ENCODE peak calls at places on chromosome 12, in seven cellular contexts. One of them, this sample, is unnamed.

GRCh38 chr12:124509676-124510300 is 57.6 kb downstream of the NCOR2 start:
- DNase-seq in esophagus squamous epithelium: no peak
- DNase-seq in small intestine: no peak
- DNase-seq in aorta: peak; percentile 80
- DNase-seq in mesendoderm: peak; percentile 68
- DNase-seq in neural progenitor cell: peak; percentile 58
- DNase-seq in breast epithelium: peak; percentile 91
- DNase-seq in this sample: no peak

GRCh38 chr12:9347328-9348127 is 139.3 kb upstream of the PZP start:
- DNase-seq in aorta: no peak
- DNase-seq in neural progenitor cell: no peak
- DNase-seq in esophagus squamous epithelium: no peak
- DNase-seq in breast epithelium: no peak
- DNase-seq in small intestine: no peak
- DNase-seq in mesendoderm: no peak
- DNase-seq in this sample: no peak

GRCh38 chr12:46209914-46210834 is 58.7 kb downstream of the SLC38A1 start:
- DNase-seq in esophagus squamous epithelium: no peak
- DNase-seq in aorta: no peak
- DNase-seq in breast epithelium: peak; percentile 87
- DNase-seq in mesendoderm: peak; percentile 39
- DNase-seq in small intestine: peak; percentile 18
- DNase-seq in neural progenitor cell: no peak
- DNase-seq in this sample: no peak

GRCh38 chr12:46409342-46409741 is 36.8 kb upstream of the SLC38A2 start:
- DNase-seq in aorta: no peak
- DNase-seq in small intestine: no peak
- DNase-seq in neural progenitor cell: no peak
- DNase-seq in mesendoderm: no peak
- DNase-seq in esophagus squamous epithelium: no peak
- DNase-seq in breast epithelium: no peak
- DNase-seq in this sample: no peak

GRCh38 chr12:108861878-108862587 is 4.7 kb upstream of the SSH1 start:
- DNase-seq in mesendoderm: no peak
- DNase-seq in neural progenitor cell: no peak
- DNase-seq in breast epithelium: no peak
- DNase-seq in aorta: no peak
- DNase-seq in esophagus squamous epithelium: no peak
- DNase-seq in small intestine: peak; percentile 40
- DNase-seq in this sample: peak; percentile 73

GRCh38 chr12:127401005-127401404 is 866.0 kb upstream of the TMEM132C start:
- DNase-seq in breast epithelium: no peak
- DNase-seq in small intestine: no peak
- DNase-seq in mesendoderm: no peak
- DNase-seq in esophagus squamous epithelium: no peak
- DNase-seq in neural progenitor cell: no peak
- DNase-seq in aorta: no peak
- DNase-seq in this sample: no peak

GRCh38 chr12:43884683-43885410 is 49.0 kb downstream of the TMEM117 start:
- DNase-seq in small intestine: no peak
- DNase-seq in mesendoderm: no peak
- DNase-seq in breast epithelium: peak; percentile 60
- DNase-seq in aorta: no peak
- DNase-seq in neural progenitor cell: peak; percentile 3
- DNase-seq in esophagus squamous epithelium: no peak
- DNase-seq in this sample: no peak

GRCh38 chr12:29735604-29736003 is 48.1 kb downstream of the TMTC1 start:
- DNase-seq in esophagus squamous epithelium: no peak
- DNase-seq in mesendoderm: no peak
- DNase-seq in breast epithelium: no peak
- DNase-seq in aorta: no peak
- DNase-seq in small intestine: no peak
- DNase-seq in neural progenitor cell: no peak
- DNase-seq in this sample: no peak

GRCh38 chr12:126389215-126389841 is 1324.1 kb downstream of the AACS start:
- DNase-seq in small intestine: no peak
- DNase-seq in esophagus squamous epithelium: no peak
- DNase-seq in neural progenitor cell: no peak
- DNase-seq in mesendoderm: no peak
- DNase-seq in breast epithelium: no peak
- DNase-seq in aorta: no peak
- DNase-seq in this sample: no peak

GRCh38 chr12:132812631-132813305 is 15.9 kb downstream of the GOLGA3 start:
- DNase-seq in esophagus squamous epithelium: no peak
- DNase-seq in small intestine: peak; percentile 24
- DNase-seq in breast epithelium: no peak
- DNase-seq in neural progenitor cell: no peak
- DNase-seq in aorta: no peak
- DNase-seq in mesendoderm: no peak
- DNase-seq in this sample: no peak

GRCh38 chr12:53231859-53232640 is at the start of gene RARG:
- DNase-seq in small intestine: no peak
- DNase-seq in mesendoderm: peak; percentile 64
- DNase-seq in aorta: peak; percentile 92
- DNase-seq in esophagus squamous epithelium: no peak
- DNase-seq in neural progenitor cell: peak; percentile 72
- DNase-seq in breast epithelium: peak; percentile 83
- DNase-seq in this sample: no peak

GRCh38 chr12:53427905-53428594 is 4.4 kb downstream of the AMHR2 start:
- DNase-seq in small intestine: peak; percentile 54
- DNase-seq in esophagus squamous epithelium: no peak
- DNase-seq in breast epithelium: no peak
- DNase-seq in mesendoderm: no peak
- DNase-seq in aorta: no peak
- DNase-seq in neural progenitor cell: no peak
- DNase-seq in this sample: no peak

GRCh38 chr12:111570090-111570961 is 28.8 kb downstream of the ATXN2 start:
- DNase-seq in breast epithelium: no peak
- DNase-seq in small intestine: peak; percentile 37
- DNase-seq in aorta: no peak
- DNase-seq in esophagus squamous epithelium: no peak
- DNase-seq in neural progenitor cell: no peak
- DNase-seq in mesendoderm: peak; percentile 72
- DNase-seq in this sample: no peak

GRCh38 chr12:89352242-89352491 is 134 bp downstream of the DUSP6 start:
- DNase-seq in esophagus squamous epithelium: no peak
- DNase-seq in mesendoderm: no peak
- DNase-seq in neural progenitor cell: no peak
- DNase-seq in aorta: no peak
- DNase-seq in breast epithelium: no peak
- DNase-seq in small intestine: no peak
- DNase-seq in this sample: no peak

GRCh38 chr12:129049917-129050316 is 196.6 kb downstream of the GLT1D1 start:
- DNase-seq in breast epithelium: no peak
- DNase-seq in neural progenitor cell: peak; percentile 89
- DNase-seq in aorta: no peak
- DNase-seq in esophagus squamous epithelium: no peak
- DNase-seq in mesendoderm: peak; percentile 82
- DNase-seq in small intestine: peak; percentile 5
- DNase-seq in this sample: peak; percentile 12

GRCh38 chr12:1848741-1849140 is 28.4 kb downstream of the LRTM2 start:
- DNase-seq in mesendoderm: no peak
- DNase-seq in small intestine: no peak
- DNase-seq in esophagus squamous epithelium: no peak
- DNase-seq in neural progenitor cell: no peak
- DNase-seq in breast epithelium: no peak
- DNase-seq in aorta: no peak
- DNase-seq in this sample: no peak

GRCh38 chr12:71170456-71170855 is 12.7 kb upstream of the TSPAN8 start:
- DNase-seq in mesendoderm: no peak
- DNase-seq in small intestine: no peak
- DNase-seq in aorta: no peak
- DNase-seq in neural progenitor cell: no peak
- DNase-seq in esophagus squamous epithelium: no peak
- DNase-seq in breast epithelium: no peak
- DNase-seq in this sample: no peak

GRCh38 chr12:18819471-18819870 is 81.6 kb downstream of the CAPZA3 start:
- DNase-seq in neural progenitor cell: no peak
- DNase-seq in mesendoderm: no peak
- DNase-seq in small intestine: no peak
- DNase-seq in breast epithelium: no peak
- DNase-seq in aorta: no peak
- DNase-seq in esophagus squamous epithelium: no peak
- DNase-seq in this sample: no peak

GRCh38 chr12:24373004-24373403 is 423.5 kb upstream of the SOX5 start:
- DNase-seq in small intestine: no peak
- DNase-seq in neural progenitor cell: no peak
- DNase-seq in breast epithelium: no peak
- DNase-seq in esophagus squamous epithelium: no peak
- DNase-seq in mesendoderm: no peak
- DNase-seq in aorta: no peak
- DNase-seq in this sample: no peak

GRCh38 chr12:68482014-68482413 is 128.7 kb upstream of the RAP1B start:
- DNase-seq in small intestine: no peak
- DNase-seq in aorta: no peak
- DNase-seq in neural progenitor cell: no peak
- DNase-seq in breast epithelium: no peak
- DNase-seq in mesendoderm: no peak
- DNase-seq in esophagus squamous epithelium: no peak
- DNase-seq in this sample: no peak

GRCh38 chr12:64669270-64669842 is 59.1 kb downstream of the RASSF3 start:
- DNase-seq in small intestine: peak; percentile 63
- DNase-seq in mesendoderm: no peak
- DNase-seq in aorta: peak; percentile 85
- DNase-seq in esophagus squamous epithelium: no peak
- DNase-seq in neural progenitor cell: no peak
- DNase-seq in breast epithelium: no peak
- DNase-seq in this sample: peak; percentile 51

GRCh38 chr12:91400249-91400648 is 217.6 kb upstream of the DCN start:
- DNase-seq in esophagus squamous epithelium: no peak
- DNase-seq in small intestine: no peak
- DNase-seq in aorta: no peak
- DNase-seq in mesendoderm: peak; percentile 86
- DNase-seq in neural progenitor cell: no peak
- DNase-seq in breast epithelium: no peak
- DNase-seq in this sample: no peak

GRCh38 chr12:91395628-91396027 is 213.0 kb upstream of the DCN start:
- DNase-seq in neural progenitor cell: no peak
- DNase-seq in aorta: no peak
- DNase-seq in small intestine: peak; percentile 71
- DNase-seq in breast epithelium: no peak
- DNase-seq in mesendoderm: no peak
- DNase-seq in esophagus squamous epithelium: no peak
- DNase-seq in this sample: no peak

GRCh38 chr12:91397866-91398532 is 215.4 kb upstream of the DCN start:
- DNase-seq in aorta: no peak
- DNase-seq in small intestine: no peak
- DNase-seq in neural progenitor cell: no peak
- DNase-seq in esophagus squamous epithelium: no peak
- DNase-seq in mesendoderm: no peak
- DNase-seq in breast epithelium: no peak
- DNase-seq in this sample: no peak

GRCh38 chr12:91394903-91395302 is 212.3 kb upstream of the DCN start:
- DNase-seq in mesendoderm: no peak
- DNase-seq in aorta: no peak
- DNase-seq in breast epithelium: no peak
- DNase-seq in neural progenitor cell: no peak
- DNase-seq in esophagus squamous epithelium: no peak
- DNase-seq in small intestine: peak; percentile 76
- DNase-seq in this sample: no peak

DNA sequence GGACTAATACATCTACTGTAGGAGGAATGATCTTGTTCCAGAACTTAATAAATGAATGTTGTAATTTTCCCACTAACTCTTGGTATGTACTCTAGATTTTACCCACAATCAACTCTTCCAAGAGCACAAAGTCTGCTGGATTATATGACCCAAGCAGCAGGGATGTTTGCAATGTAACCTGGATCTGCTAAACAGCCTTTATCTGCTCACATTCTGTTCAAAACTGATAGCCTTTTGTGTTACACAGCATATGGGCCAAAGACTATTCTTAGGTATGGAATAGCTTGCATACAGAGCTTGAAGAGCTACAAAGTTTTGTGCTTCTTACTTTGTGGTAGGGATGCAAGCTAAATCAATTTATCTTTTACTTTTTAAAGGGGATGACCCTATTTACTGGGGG is 213.7 kb upstream of the DCN start:
- DNase-seq in esophagus squamous epithelium: no peak
- DNase-seq in small intestine: peak; percentile 83
- DNase-seq in breast epithelium: no peak
- DNase-seq in neural progenitor cell: no peak
- DNase-seq in aorta: no peak
- DNase-seq in mesendoderm: no peak
- DNase-seq in this sample: no peak
- H3K4me3 ChIP-seq in esophagus squamous epithelium: no peak overlapping the region
- H3K4me3 ChIP-seq in small intestine: no peak overlapping the region
- H3K4me3 ChIP-seq in breast epithelium: no peak overlapping the region
- H3K4me3 ChIP-seq in neural progenitor cell: no peak overlapping the region
- H3K4me3 ChIP-seq in aorta: no peak overlapping the region
- H3K4me3 ChIP-seq in mesendoderm: no peak overlapping the region
- H3K4me3 ChIP-seq in this sample: no peak overlapping the region

GRCh38 chr12:14564336-14564959 is 3.2 kb downstream of the PLBD1 start:
- DNase-seq in small intestine: no peak
- DNase-seq in esophagus squamous epithelium: no peak
- DNase-seq in aorta: no peak
- DNase-seq in neural progenitor cell: no peak
- DNase-seq in mesendoderm: peak; percentile 56
- DNase-seq in breast epithelium: no peak
- DNase-seq in this sample: no peak
- H3K27ac ChIP-seq in small intestine: no peak overlapping the region
- H3K27ac ChIP-seq in esophagus squamous epithelium: peak overlapping the region; percentile 91
- H3K27ac ChIP-seq in aorta: no peak overlapping the region
- H3K27ac ChIP-seq in neural progenitor cell: no peak overlapping the region
- H3K27ac ChIP-seq in mesendoderm: no peak overlapping the region
- H3K27ac ChIP-seq in breast epithelium: no peak overlapping the region
- H3K27ac ChIP-seq in this sample: no peak overlapping the region

GRCh38 chr12:31362115-31362758 is 36.3 kb upstream of the SINHCAF start:
- DNase-seq in esophagus squamous epithelium: no peak
- DNase-seq in aorta: no peak
- DNase-seq in small intestine: peak; percentile 67
- DNase-seq in mesendoderm: peak; percentile 69
- DNase-seq in breast epithelium: no peak
- DNase-seq in neural progenitor cell: peak; percentile 72
- DNase-seq in this sample: peak; percentile 36
- H3K4me3 ChIP-seq in esophagus squamous epithelium: no peak overlapping the region
- H3K4me3 ChIP-seq in aorta: no peak overlapping the region
- H3K4me3 ChIP-seq in small intestine: peak overlapping the region; percentile 2
- H3K4me3 ChIP-seq in mesendoderm: no peak overlapping the region
- H3K4me3 ChIP-seq in breast epithelium: no peak overlapping the region
- H3K4me3 ChIP-seq in neural progenitor cell: peak overlapping the region; percentile 22
- H3K4me3 ChIP-seq in this sample: no peak overlapping the region

DNA sequence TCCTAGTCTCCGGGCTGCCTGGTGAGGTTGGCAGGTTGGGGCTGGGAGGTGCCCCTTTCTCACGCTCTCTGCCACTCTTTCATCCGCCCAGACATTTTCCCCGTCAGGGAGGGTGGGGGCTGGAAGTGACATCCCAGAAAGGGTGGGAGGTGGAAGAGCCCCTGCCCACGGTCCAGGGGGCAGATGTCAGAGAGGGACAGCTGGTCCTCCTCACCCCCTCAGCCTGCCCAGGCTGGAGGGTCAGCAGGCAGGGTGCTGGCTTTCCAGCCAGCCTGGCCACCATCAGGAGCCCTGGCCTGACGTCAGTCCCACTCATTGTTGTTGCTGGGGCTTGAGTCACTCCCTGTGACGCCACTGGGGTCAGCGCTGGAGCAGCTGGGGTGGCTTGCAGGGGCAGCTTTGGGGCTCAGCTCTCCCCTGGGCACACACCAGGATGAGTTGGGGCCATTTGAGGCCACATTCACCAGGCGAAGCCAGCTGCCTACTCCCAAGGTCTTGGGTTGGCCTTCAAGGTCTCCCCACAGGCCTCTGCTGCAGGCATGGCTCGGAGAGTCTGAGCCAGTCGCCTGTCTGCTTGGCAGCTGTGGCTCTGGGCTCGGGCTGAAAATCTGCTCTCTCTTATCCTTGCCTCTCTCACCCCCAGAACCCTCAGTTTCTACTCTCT is 5.7 kb upstream of the ATG101 start:
- DNase-seq in breast epithelium: no peak
- DNase-seq in small intestine: no peak
- DNase-seq in aorta: peak; percentile 88
- DNase-seq in esophagus squamous epithelium: no peak
- DNase-seq in neural progenitor cell: no peak
- DNase-seq in mesendoderm: no peak
- DNase-seq in this sample: no peak
- H3K27ac ChIP-seq in breast epithelium: peak overlapping the region; percentile 64
- H3K27ac ChIP-seq in small intestine: peak overlapping the region; percentile 4
- H3K27ac ChIP-seq in aorta: no peak overlapping the region
- H3K27ac ChIP-seq in esophagus squamous epithelium: peak overlapping the region; percentile 68
- H3K27ac ChIP-seq in neural progenitor cell: no peak overlapping the region
- H3K27ac ChIP-seq in mesendoderm: no peak overlapping the region
- H3K27ac ChIP-seq in this sample: no peak overlapping the region